ENCODE peak calls at places on chromosomes 7 and 10, in six cellular contexts. H is H9, C is GM23338, T is mammary epithelial cell, F is fibroblast of lung, O is neural progenitor cell. M is an unnamed sample. For H3K4me1, the result is how much of the 10 kb centered on the place peaks cover.

GRCh38 chr10:28984431-28984830 is 304.4 kb upstream of the LYZL1 start:
- DNase-seq in H (no peak), C (no peak), T (peak), F (peak), O (no peak), M (no peak)

GRCh38 chr10:12480440-12480839 is 131.1 kb downstream of the CAMK1D start:
- DNase-seq in H (no peak), C (no peak), T (no peak), F (no peak), O (no peak), M (no peak)

GRCh38 chr10:25047902-25048301 is 31.5 kb downstream of the THNSL1 start:
- DNase-seq in H (no peak), C (no peak), T (peak), F (peak), O (no peak), M (no peak)

GRCh38 chr10:53284615-53285182 is 512.1 kb upstream of the MBL2 start:
- DNase-seq in H (no peak), C (no peak), T (peak), F (no peak), O (no peak), M (no peak)

GRCh38 chr10:107614939-107615665 is 450.6 kb upstream of the SORCS1 start:
- DNase-seq in H (no peak), C (no peak), T (peak), F (peak), O (no peak), M (no peak)

GRCh38 chr10:46553238-46554049 is 3.0 kb downstream of the GPRIN2 start:
- DNase-seq in H (peak), C (no peak), T (no peak), F (no peak), O (no peak), M (no peak)

GRCh38 chr10:35493196-35494118 is 111.7 kb upstream of the GJD4 start:
- DNase-seq in H (no peak), C (no peak), T (peak), F (peak), O (no peak), M (peak)

GRCh38 chr7:37987732-37988131 is 67.3 kb downstream of the EPDR1 start:
- DNase-seq in H (no peak), C (no peak), T (peak), F (peak), O (no peak), M (no peak)

GRCh38 chr10:45421231-45422097 is 47.4 kb downstream of the ALOX5 start:
- DNase-seq in H (no peak), C (no peak), T (no peak), F (no peak), O (peak), M (no peak)

GRCh38 chr7:131035088-131035770 is 292.4 kb upstream of the MKLN1 start:
- DNase-seq in H (no peak), C (no peak), T (no peak), F (no peak), O (no peak), M (no peak)

GRCh38 chr7:142134944-142135343 is 23.4 kb downstream of the MGAM2 start:
- DNase-seq in H (no peak), C (no peak), T (no peak), F (no peak), O (no peak), M (no peak)

GRCh38 chr10:99435986-99436633 is 5.7 kb upstream of the GOT1 start:
- DNase-seq in H (no peak), C (peak), T (peak), F (peak), O (peak), M (peak)

GRCh38 chr7:149885191-149886017 is 11.6 kb downstream of the ATP6V0E2 start:
- DNase-seq in H (peak), C (peak), T (no peak), F (peak), O (peak), M (no peak)

GRCh38 chr10:43461950-43462349 is 25.0 kb downstream of the ZNF487 start:
- DNase-seq in H (no peak), C (peak), T (peak), F (peak), O (peak), M (peak)

GRCh38 chr7:155830961-155831806 is 18.9 kb upstream of the SHH start:
- DNase-seq in H (no peak), C (no peak), T (no peak), F (no peak), O (no peak), M (no peak)

GRCh38 chr10:123136221-123136805 is 543 bp downstream of the HMX3 start:
- DNase-seq in H (no peak), C (peak), T (no peak), F (no peak), O (no peak), M (no peak)

GRCh38 chr7:130896898-130897514 is 163.0 kb upstream of the KLF14 start:
- DNase-seq in H (peak), C (peak), T (no peak), F (peak), O (peak), M (peak)

GRCh38 chr7:92754756-92755581 is 81.4 kb downstream of the CDK6 start:
- DNase-seq in H (no peak), C (no peak), T (no peak), F (peak), O (no peak), M (no peak)

DNA sequence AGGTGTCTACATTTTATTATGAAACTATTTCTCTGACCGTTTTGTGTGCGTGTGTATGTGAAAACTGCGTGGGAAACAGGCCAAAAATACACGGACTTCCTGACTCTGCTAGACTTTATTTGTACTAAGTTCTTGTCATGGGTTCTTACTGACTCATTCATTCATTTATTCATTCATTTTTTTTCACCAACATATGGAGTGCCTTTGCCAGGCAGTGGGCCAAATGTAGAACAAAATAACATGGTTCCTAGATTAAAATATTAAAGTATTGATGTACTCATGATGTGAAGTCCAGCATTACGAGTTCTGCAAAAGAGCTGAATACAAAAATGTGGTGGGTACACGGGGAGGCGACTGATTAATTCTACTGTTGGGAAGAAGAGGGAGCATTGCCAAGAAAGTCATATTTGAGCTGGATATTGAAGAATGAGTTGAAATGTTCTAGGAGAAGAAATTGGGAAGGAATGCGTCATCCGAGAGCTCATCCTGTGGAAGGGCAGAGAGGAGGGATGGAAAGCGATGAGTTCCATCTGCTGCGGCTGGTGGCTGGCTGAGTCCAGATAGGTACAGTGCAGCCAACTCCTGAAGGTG is 24.6 kb downstream of the CACNB2 start:
- DNase-seq in H (no peak), C (no peak), T (no peak), F (peak), O (no peak), M (no peak)
- H3K4me2 ChIP-seq in H (no peak), C (no peak), T (no peak), F (peak), O (no peak), M (no peak)

GRCh38 chr7:85750454-85750949 is 563.6 kb upstream of the SEMA3D start:
- DNase-seq in H (peak), C (peak), T (peak), F (peak), O (peak), M (peak)

GRCh38 chr7:85748861-85749260 is 562.0 kb upstream of the SEMA3D start:
- DNase-seq in H (no peak), C (no peak), T (no peak), F (no peak), O (no peak), M (no peak)

GRCh38 chr7:85749715-85750453 is 563.0 kb upstream of the SEMA3D start:
- DNase-seq in H (peak), C (peak), T (no peak), F (no peak), O (no peak), M (peak)
- H3K4me1 ChIP-seq in H (under half), C (under half), T (under half), F (under half), O (under half), M (under half)

DNA sequence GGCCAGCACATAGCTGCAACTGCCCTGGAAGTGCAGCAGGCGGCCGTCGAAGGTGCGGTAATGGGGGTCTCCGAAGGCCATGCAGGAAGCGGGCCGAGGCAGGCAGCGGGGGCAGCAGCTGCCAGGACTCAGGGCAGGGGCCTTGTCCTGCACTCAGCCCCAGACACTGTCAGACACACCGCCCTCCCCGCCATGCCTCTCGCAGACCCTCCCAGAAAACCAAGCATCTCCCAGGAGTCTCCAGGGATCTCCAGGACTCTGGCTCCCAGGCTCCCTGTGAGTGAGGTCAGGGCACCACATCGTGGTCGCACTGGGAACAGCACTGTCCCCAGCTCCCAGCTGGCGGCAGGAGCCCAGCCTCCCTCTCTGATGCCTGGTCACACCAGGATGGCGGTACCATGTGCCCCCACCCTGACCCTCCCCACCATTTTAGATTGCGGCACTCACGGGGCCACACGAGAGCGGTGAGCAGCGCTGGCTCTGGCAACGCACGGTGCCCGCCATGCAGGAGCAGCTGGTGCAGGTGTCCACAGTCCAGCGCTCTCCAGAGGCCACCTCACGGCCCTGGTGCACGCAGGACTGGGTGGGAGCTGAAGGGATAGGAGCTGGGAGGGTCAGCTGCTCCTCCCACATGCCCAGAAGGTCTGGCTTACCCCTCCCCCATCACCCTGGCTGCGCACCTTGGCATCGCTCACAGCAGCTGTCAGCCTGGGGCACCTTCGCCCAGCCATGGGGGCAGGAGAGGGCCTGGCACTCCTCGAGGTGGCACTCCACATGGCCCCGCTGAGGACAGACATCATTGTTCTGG is 17.5 kb downstream of the ATP6V1F start:
- DNase-seq in H (peak), C (peak), T (peak), F (peak), O (peak), M (no peak)
- H2AFZ ChIP-seq in H (no peak), C (peak), T (no peak), F (no peak), O (peak), M (no peak)

DNA sequence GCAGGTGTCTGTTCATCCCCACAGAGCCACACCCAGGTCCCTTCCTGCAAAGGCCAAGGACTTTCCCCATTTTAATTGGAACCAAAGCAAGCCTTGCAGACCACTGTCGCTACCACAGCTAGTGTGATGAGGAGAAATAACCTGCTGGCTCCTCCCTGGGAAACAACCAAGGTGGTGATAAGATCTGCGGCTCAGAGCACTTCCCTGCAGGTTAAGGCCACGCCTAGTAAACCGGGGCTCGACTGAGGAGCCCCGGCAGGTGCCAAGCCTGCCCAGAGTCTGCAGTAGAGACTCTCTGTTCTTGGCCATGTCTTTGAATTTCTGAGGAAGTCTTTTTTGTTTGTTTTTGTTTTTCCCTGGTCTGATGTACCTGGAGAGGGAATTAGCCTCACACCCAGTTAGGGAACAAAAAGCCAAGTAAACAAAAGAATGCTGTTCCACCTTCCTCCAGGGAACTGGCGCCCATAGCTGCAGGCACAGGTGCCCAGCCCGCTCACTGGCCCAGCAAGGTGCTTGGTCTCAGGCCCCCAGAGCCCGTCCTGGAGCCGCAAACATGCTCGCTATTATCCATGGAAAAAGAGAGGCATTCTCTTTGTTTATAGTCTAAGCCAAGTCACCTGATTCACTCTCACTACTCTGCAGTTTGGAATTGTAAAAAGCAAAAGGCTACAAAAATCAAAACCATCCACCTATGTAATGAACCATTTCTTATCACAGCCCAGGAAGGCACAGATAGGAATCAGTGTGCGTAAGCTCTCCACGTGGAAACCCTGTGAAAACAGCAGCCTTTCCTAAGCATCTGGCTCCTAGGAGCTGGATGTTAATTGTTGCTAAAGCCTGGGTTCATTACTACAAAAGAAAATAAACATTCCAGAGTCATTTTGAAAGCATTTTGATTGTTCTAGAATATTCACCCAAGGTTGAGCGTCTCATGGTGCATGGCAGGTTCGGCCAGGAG is 2.7 kb downstream of the GPR146 start:
- DNase-seq in H (no peak), C (no peak), T (no peak), F (no peak), O (no peak), M (no peak)
- H3K4me2 ChIP-seq in H (no peak), C (no peak), T (no peak), F (no peak), O (peak), M (no peak)

GRCh38 chr7:40749877-40750276 is 615.1 kb downstream of the SUGCT start:
- DNase-seq in H (no peak), C (peak), T (peak), F (peak), O (no peak), M (no peak)
- H3K4me1 ChIP-seq in H (under half), C (half or more), T (under half), F (under half), O (under half), M (under half)